ENCODE peak calls at places on chromosomes 3 and 15, in six cellular contexts. One of them, this sample, is unnamed.

GRCh38 chr15:72242775-72243370 is 11.9 kb upstream of the PKM start:
- DNase-seq in psoas muscle: no peak
- DNase-seq in AG04450: no peak
- DNase-seq in endothelial cell of umbilical vein: no peak
- DNase-seq in naive thymus-derived CD4-positive, alpha-beta T cell: no peak
- DNase-seq in transverse colon: no peak
- DNase-seq in this sample: no peak

GRCh38 chr3:194065119-194065392 is 70.9 kb upstream of the HES1 start:
- DNase-seq in psoas muscle: no peak
- DNase-seq in AG04450: no peak
- DNase-seq in endothelial cell of umbilical vein: no peak
- DNase-seq in naive thymus-derived CD4-positive, alpha-beta T cell: no peak
- DNase-seq in transverse colon: no peak
- DNase-seq in this sample: no peak

GRCh38 chr15:39555885-39556284 is 25.0 kb upstream of the THBS1 start:
- DNase-seq in psoas muscle: no peak
- DNase-seq in AG04450: no peak
- DNase-seq in endothelial cell of umbilical vein: no peak
- DNase-seq in naive thymus-derived CD4-positive, alpha-beta T cell: no peak
- DNase-seq in transverse colon: no peak
- DNase-seq in this sample: no peak

GRCh38 chr3:69649713-69650419 is 89.4 kb upstream of the MITF start:
- DNase-seq in psoas muscle: no peak
- DNase-seq in AG04450: no peak
- DNase-seq in endothelial cell of umbilical vein: peak; percentile 75
- DNase-seq in naive thymus-derived CD4-positive, alpha-beta T cell: no peak
- DNase-seq in transverse colon: no peak
- DNase-seq in this sample: no peak

GRCh38 chr3:43872301-43872700 is 181.6 kb downstream of the ABHD5 start:
- DNase-seq in psoas muscle: no peak
- DNase-seq in AG04450: peak; percentile 57
- DNase-seq in endothelial cell of umbilical vein: peak; percentile 84
- DNase-seq in naive thymus-derived CD4-positive, alpha-beta T cell: no peak
- DNase-seq in transverse colon: no peak
- DNase-seq in this sample: no peak

GRCh38 chr3:156888576-156888975 is 62.4 kb downstream of the LEKR1 start:
- DNase-seq in psoas muscle: no peak
- DNase-seq in AG04450: no peak
- DNase-seq in endothelial cell of umbilical vein: no peak
- DNase-seq in naive thymus-derived CD4-positive, alpha-beta T cell: no peak
- DNase-seq in transverse colon: no peak
- DNase-seq in this sample: no peak

GRCh38 chr3:188720636-188721035 is 451.1 kb upstream of the TPRG1 start:
- DNase-seq in psoas muscle: no peak
- DNase-seq in AG04450: no peak
- DNase-seq in endothelial cell of umbilical vein: peak; percentile 24
- DNase-seq in naive thymus-derived CD4-positive, alpha-beta T cell: no peak
- DNase-seq in transverse colon: no peak
- DNase-seq in this sample: no peak

GRCh38 chr3:125129512-125129962 is 73.7 kb upstream of the HEG1 start:
- DNase-seq in psoas muscle: peak; percentile 82
- DNase-seq in AG04450: peak; percentile 96
- DNase-seq in endothelial cell of umbilical vein: peak; percentile 40
- DNase-seq in naive thymus-derived CD4-positive, alpha-beta T cell: no peak
- DNase-seq in transverse colon: peak; percentile 47
- DNase-seq in this sample: no peak

GRCh38 chr3:71973337-71974030 is 188.5 kb upstream of the PROK2 start:
- DNase-seq in psoas muscle: peak; percentile 60
- DNase-seq in AG04450: no peak
- DNase-seq in endothelial cell of umbilical vein: no peak
- DNase-seq in naive thymus-derived CD4-positive, alpha-beta T cell: no peak
- DNase-seq in transverse colon: no peak
- DNase-seq in this sample: no peak

GRCh38 chr3:52891615-52892081 is 5.7 kb downstream of the STIMATE start:
- DNase-seq in psoas muscle: no peak
- DNase-seq in AG04450: peak; percentile 29
- DNase-seq in endothelial cell of umbilical vein: no peak
- DNase-seq in naive thymus-derived CD4-positive, alpha-beta T cell: no peak
- DNase-seq in transverse colon: no peak
- DNase-seq in this sample: no peak

GRCh38 chr3:14175383-14176037 is 2.9 kb downstream of the XPC start:
- DNase-seq in psoas muscle: no peak
- DNase-seq in AG04450: no peak
- DNase-seq in endothelial cell of umbilical vein: no peak
- DNase-seq in naive thymus-derived CD4-positive, alpha-beta T cell: peak; percentile 61
- DNase-seq in transverse colon: no peak
- DNase-seq in this sample: peak; percentile 36

GRCh38 chr3:65672071-65672470 is 366.6 kb downstream of the MAGI1 start:
- DNase-seq in psoas muscle: no peak
- DNase-seq in AG04450: no peak
- DNase-seq in endothelial cell of umbilical vein: no peak
- DNase-seq in naive thymus-derived CD4-positive, alpha-beta T cell: no peak
- DNase-seq in transverse colon: no peak
- DNase-seq in this sample: no peak

GRCh38 chr3:188853896-188854295 is 317.9 kb upstream of the TPRG1 start:
- DNase-seq in psoas muscle: no peak
- DNase-seq in AG04450: no peak
- DNase-seq in endothelial cell of umbilical vein: no peak
- DNase-seq in naive thymus-derived CD4-positive, alpha-beta T cell: no peak
- DNase-seq in transverse colon: no peak
- DNase-seq in this sample: no peak

GRCh38 chr3:7576506-7576905 is 715.6 kb downstream of the GRM7 start:
- DNase-seq in psoas muscle: no peak
- DNase-seq in AG04450: no peak
- DNase-seq in endothelial cell of umbilical vein: no peak
- DNase-seq in naive thymus-derived CD4-positive, alpha-beta T cell: no peak
- DNase-seq in transverse colon: no peak
- DNase-seq in this sample: no peak

GRCh38 chr15:93341164-93341563 is 252.2 kb upstream of the RGMA start:
- DNase-seq in psoas muscle: no peak
- DNase-seq in AG04450: no peak
- DNase-seq in endothelial cell of umbilical vein: no peak
- DNase-seq in naive thymus-derived CD4-positive, alpha-beta T cell: no peak
- DNase-seq in transverse colon: no peak
- DNase-seq in this sample: no peak

GRCh38 chr3:175585898-175586297 is 726.8 kb downstream of the NAALADL2 start:
- DNase-seq in psoas muscle: no peak
- DNase-seq in AG04450: peak; percentile 46
- DNase-seq in endothelial cell of umbilical vein: peak; percentile 19
- DNase-seq in naive thymus-derived CD4-positive, alpha-beta T cell: no peak
- DNase-seq in transverse colon: no peak
- DNase-seq in this sample: no peak

GRCh38 chr15:69749274-69749673 is 296.7 kb downstream of the RPLP1 start:
- DNase-seq in psoas muscle: no peak
- DNase-seq in AG04450: no peak
- DNase-seq in endothelial cell of umbilical vein: no peak
- DNase-seq in naive thymus-derived CD4-positive, alpha-beta T cell: no peak
- DNase-seq in transverse colon: no peak
- DNase-seq in this sample: no peak

GRCh38 chr15:66483131-66483566 is 14.4 kb downstream of the SNAPC5 start:
- DNase-seq in psoas muscle: peak; percentile 34
- DNase-seq in AG04450: no peak
- DNase-seq in endothelial cell of umbilical vein: no peak
- DNase-seq in naive thymus-derived CD4-positive, alpha-beta T cell: no peak
- DNase-seq in transverse colon: no peak
- DNase-seq in this sample: no peak

GRCh38 chr3:24683511-24684384 is 189.1 kb upstream of the THRB start:
- DNase-seq in psoas muscle: no peak
- DNase-seq in AG04450: peak; percentile 41
- DNase-seq in endothelial cell of umbilical vein: peak; percentile 61
- DNase-seq in naive thymus-derived CD4-positive, alpha-beta T cell: no peak
- DNase-seq in transverse colon: peak; percentile 12
- DNase-seq in this sample: no peak

GRCh38 chr3:126431103-126431534 is 36.4 kb downstream of the CFAP100 start:
- DNase-seq in psoas muscle: no peak
- DNase-seq in AG04450: no peak
- DNase-seq in endothelial cell of umbilical vein: no peak
- DNase-seq in naive thymus-derived CD4-positive, alpha-beta T cell: no peak
- DNase-seq in transverse colon: no peak
- DNase-seq in this sample: no peak

GRCh38 chr3:189530822-189531221 is 100.4 kb upstream of the TP63 start:
- DNase-seq in psoas muscle: no peak
- DNase-seq in AG04450: no peak
- DNase-seq in endothelial cell of umbilical vein: no peak
- DNase-seq in naive thymus-derived CD4-positive, alpha-beta T cell: no peak
- DNase-seq in transverse colon: no peak
- DNase-seq in this sample: no peak

GRCh38 chr3:194328080-194328571 is 23.0 kb downstream of the CPN2 start:
- DNase-seq in psoas muscle: no peak
- DNase-seq in AG04450: no peak
- DNase-seq in endothelial cell of umbilical vein: no peak
- DNase-seq in naive thymus-derived CD4-positive, alpha-beta T cell: no peak
- DNase-seq in transverse colon: no peak
- DNase-seq in this sample: peak; percentile 21

GRCh38 chr3:123286308-123287023 is 84.7 kb downstream of the SEC22A start:
- DNase-seq in psoas muscle: no peak
- DNase-seq in AG04450: peak; percentile 32
- DNase-seq in endothelial cell of umbilical vein: peak; percentile 52
- DNase-seq in naive thymus-derived CD4-positive, alpha-beta T cell: peak; percentile 43
- DNase-seq in transverse colon: peak; percentile 21
- DNase-seq in this sample: no peak

GRCh38 chr15:66670698-66671580 is 31.1 kb upstream of the SMAD6 start:
- DNase-seq in psoas muscle: no peak
- DNase-seq in AG04450: no peak
- DNase-seq in endothelial cell of umbilical vein: no peak
- DNase-seq in naive thymus-derived CD4-positive, alpha-beta T cell: no peak
- DNase-seq in transverse colon: peak; percentile 88
- DNase-seq in this sample: no peak

GRCh38 chr3:48628277-48629017 is 6.8 kb downstream of the SLC26A6 start:
- DNase-seq in psoas muscle: no peak
- DNase-seq in AG04450: no peak
- DNase-seq in endothelial cell of umbilical vein: no peak
- DNase-seq in naive thymus-derived CD4-positive, alpha-beta T cell: no peak
- DNase-seq in transverse colon: no peak
- DNase-seq in this sample: no peak

GRCh38 chr3:141853146-141853690 is 23.2 kb upstream of the ATP1B3 start:
- DNase-seq in psoas muscle: no peak
- DNase-seq in AG04450: no peak
- DNase-seq in endothelial cell of umbilical vein: peak; percentile 34
- DNase-seq in naive thymus-derived CD4-positive, alpha-beta T cell: no peak
- DNase-seq in transverse colon: no peak
- DNase-seq in this sample: no peak

GRCh38 chr3:52533623-52534280 is at the start of gene NT5DC2:
- DNase-seq in psoas muscle: peak; percentile 77
- DNase-seq in AG04450: no peak
- DNase-seq in endothelial cell of umbilical vein: peak; percentile 58
- DNase-seq in naive thymus-derived CD4-positive, alpha-beta T cell: peak; percentile 84
- DNase-seq in transverse colon: peak; percentile 80
- DNase-seq in this sample: peak; percentile 68

DNA sequence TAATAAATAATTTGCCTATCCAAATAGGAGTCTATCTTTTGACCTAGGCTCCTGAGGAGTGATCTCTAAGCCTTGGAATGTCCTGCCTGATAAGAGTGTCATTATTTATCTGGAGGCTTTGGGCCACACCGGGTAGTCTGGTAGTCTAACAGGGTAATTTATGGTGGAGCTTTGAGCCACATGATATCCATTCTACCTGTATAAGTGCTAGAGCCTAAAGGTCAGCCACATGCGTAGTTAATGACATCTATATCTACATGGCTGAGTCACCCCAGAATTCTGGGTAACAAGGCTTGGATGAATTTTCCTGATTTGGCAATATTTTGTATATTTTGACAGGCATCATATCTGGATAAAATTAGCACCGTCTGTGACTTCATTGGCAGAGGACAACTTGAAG is 681.4 kb downstream of the MCTP2 start:
- DNase-seq in psoas muscle: no peak
- DNase-seq in AG04450: no peak
- DNase-seq in endothelial cell of umbilical vein: no peak
- DNase-seq in naive thymus-derived CD4-positive, alpha-beta T cell: no peak
- DNase-seq in transverse colon: no peak
- DNase-seq in this sample: no peak
- H3K9me3 ChIP-seq in psoas muscle: no peaks in the 10 kb centered on the region
- H3K9me3 ChIP-seq in AG04450: no peaks in the 10 kb centered on the region
- H3K9me3 ChIP-seq in endothelial cell of umbilical vein: no peaks in the 10 kb centered on the region
- H3K9me3 ChIP-seq in naive thymus-derived CD4-positive, alpha-beta T cell: peaks cover 9% of the 10 kb centered on the region
- H3K9me3 ChIP-seq in transverse colon: peaks cover 6% of the 10 kb centered on the region
- H3K9me3 ChIP-seq in this sample: peaks cover 2% of the 10 kb centered on the region

GRCh38 chr3:17372811-17373210 is 369.6 kb downstream of the TBC1D5 start:
- DNase-seq in psoas muscle: no peak
- DNase-seq in AG04450: no peak
- DNase-seq in endothelial cell of umbilical vein: peak; percentile 6
- DNase-seq in naive thymus-derived CD4-positive, alpha-beta T cell: no peak
- DNase-seq in transverse colon: no peak
- DNase-seq in this sample: no peak
- H3K9me3 ChIP-seq in psoas muscle: no peaks in the 10 kb centered on the region
- H3K9me3 ChIP-seq in AG04450: no peaks in the 10 kb centered on the region
- H3K9me3 ChIP-seq in endothelial cell of umbilical vein: no peaks in the 10 kb centered on the region
- H3K9me3 ChIP-seq in naive thymus-derived CD4-positive, alpha-beta T cell: no peaks in the 10 kb centered on the region
- H3K9me3 ChIP-seq in transverse colon: no peaks in the 10 kb centered on the region
- H3K9me3 ChIP-seq in this sample: no peaks in the 10 kb centered on the region

GRCh38 chr3:86051058-86051457 is 939.9 kb downstream of the VGLL3 start:
- DNase-seq in psoas muscle: no peak
- DNase-seq in AG04450: no peak
- DNase-seq in endothelial cell of umbilical vein: no peak
- DNase-seq in naive thymus-derived CD4-positive, alpha-beta T cell: no peak
- DNase-seq in transverse colon: no peak
- DNase-seq in this sample: no peak

GRCh38 chr3:86047329-86047625 is 943.7 kb downstream of the VGLL3 start:
- DNase-seq in psoas muscle: no peak
- DNase-seq in AG04450: no peak
- DNase-seq in endothelial cell of umbilical vein: no peak
- DNase-seq in naive thymus-derived CD4-positive, alpha-beta T cell: no peak
- DNase-seq in transverse colon: no peak
- DNase-seq in this sample: no peak

GRCh38 chr3:86046436-86047328 is 944.3 kb downstream of the VGLL3 start:
- DNase-seq in psoas muscle: no peak
- DNase-seq in AG04450: no peak
- DNase-seq in endothelial cell of umbilical vein: no peak
- DNase-seq in naive thymus-derived CD4-positive, alpha-beta T cell: no peak
- DNase-seq in transverse colon: no peak
- DNase-seq in this sample: no peak
- H3K9me3 ChIP-seq in psoas muscle: peaks cover 5% of the 10 kb centered on the region
- H3K9me3 ChIP-seq in AG04450: peaks cover 10% of the 10 kb centered on the region
- H3K9me3 ChIP-seq in endothelial cell of umbilical vein: peaks cover 2% of the 10 kb centered on the region
- H3K9me3 ChIP-seq in naive thymus-derived CD4-positive, alpha-beta T cell: no peaks in the 10 kb centered on the region
- H3K9me3 ChIP-seq in transverse colon: no peaks in the 10 kb centered on the region
- H3K9me3 ChIP-seq in this sample: no peaks in the 10 kb centered on the region

GRCh38 chr3:74866357-74866876 is 252.0 kb upstream of the CNTN3 start:
- DNase-seq in psoas muscle: no peak
- DNase-seq in AG04450: no peak
- DNase-seq in endothelial cell of umbilical vein: no peak
- DNase-seq in naive thymus-derived CD4-positive, alpha-beta T cell: no peak
- DNase-seq in transverse colon: no peak
- DNase-seq in this sample: no peak

GRCh38 chr3:74862501-74862900 is 248.0 kb upstream of the CNTN3 start:
- DNase-seq in psoas muscle: no peak
- DNase-seq in AG04450: no peak
- DNase-seq in endothelial cell of umbilical vein: no peak
- DNase-seq in naive thymus-derived CD4-positive, alpha-beta T cell: no peak
- DNase-seq in transverse colon: no peak
- DNase-seq in this sample: no peak

DNA sequence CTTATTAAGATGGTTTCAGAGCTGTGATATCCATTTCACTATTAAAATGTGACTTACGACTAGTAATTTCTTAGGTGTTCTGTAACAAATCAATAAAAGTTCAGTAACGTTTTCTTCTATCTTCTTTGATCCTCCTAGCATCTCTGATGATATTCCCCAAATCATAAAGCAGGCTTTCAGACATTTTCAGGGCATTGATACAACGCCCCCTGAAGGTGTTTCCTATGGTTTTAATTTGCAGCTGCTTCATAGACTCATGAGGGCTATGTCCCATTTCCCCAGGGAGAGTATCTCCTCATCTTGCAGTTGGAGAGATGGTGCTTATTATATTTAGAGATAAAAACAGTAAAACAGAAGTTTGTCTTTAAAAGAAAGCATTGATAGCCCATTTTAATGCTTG is 246.8 kb upstream of the CNTN3 start:
- DNase-seq in psoas muscle: no peak
- DNase-seq in AG04450: no peak
- DNase-seq in endothelial cell of umbilical vein: no peak
- DNase-seq in naive thymus-derived CD4-positive, alpha-beta T cell: no peak
- DNase-seq in transverse colon: no peak
- DNase-seq in this sample: no peak
- H3K9me3 ChIP-seq in psoas muscle: no peaks in the 10 kb centered on the region
- H3K9me3 ChIP-seq in AG04450: no peaks in the 10 kb centered on the region
- H3K9me3 ChIP-seq in endothelial cell of umbilical vein: peaks cover 2% of the 10 kb centered on the region
- H3K9me3 ChIP-seq in naive thymus-derived CD4-positive, alpha-beta T cell: no peaks in the 10 kb centered on the region
- H3K9me3 ChIP-seq in transverse colon: no peaks in the 10 kb centered on the region
- H3K9me3 ChIP-seq in this sample: no peaks in the 10 kb centered on the region

This sample was measured in T-helper 17 cell.